ENCODE peak calls at places on chromosomes 5 and 9, in five cellular contexts. K is mesenchymal stem cell; S is naive thymus-derived CD4-positive, alpha-beta T cell; A is A549; Q is brain microvascular endothelial cell. V is an unnamed sample.

GRCh38 chr9:92035146-92035545 is 80.1 kb downstream of the SPTLC1 start:
- DNase-seq in K (peak; percentile 48), S (no peak), A (no peak), Q (no peak), V (no peak)

GRCh38 chr9:130531670-130532069 is 47.7 kb upstream of the FUBP3 start:
- DNase-seq in A (no peak), K (no peak), S (no peak), Q (no peak), V (no peak)

GRCh38 chr5:148860599-148860998 is 34.2 kb downstream of the ADRB2 start:
- DNase-seq in K (no peak), S (no peak), A (no peak), Q (no peak), V (no peak)

GRCh38 chr5:177516601-177517568 is at the start of gene DDX41:
- DNase-seq in K (peak; percentile 99), A (peak; percentile 99), Q (peak; percentile 98), S (peak; percentile 95), V (peak; percentile 99)

GRCh38 chr9:136961279-136962065 is 9.4 kb downstream of the LCN12 start:
- DNase-seq in S (no peak), K (no peak), A (no peak), Q (no peak), V (no peak)

GRCh38 chr9:126661521-126662251 is 48.0 kb downstream of the LMX1B start:
- DNase-seq in A (peak; percentile 13), Q (no peak), K (no peak), S (no peak), V (no peak)

GRCh38 chr9:129006328-129007034 is 21.6 kb downstream of the SH3GLB2 start:
- DNase-seq in Q (peak; percentile 71), A (peak; percentile 78), K (peak; percentile 75), S (peak; percentile 26), V (peak; percentile 46)

GRCh38 chr9:16794871-16795639 is 75.4 kb downstream of the BNC2 start:
- DNase-seq in K (peak; percentile 94), Q (peak; percentile 51), S (no peak), A (no peak), V (no peak)

GRCh38 chr5:135106610-135107009 is 72.6 kb upstream of the PITX1 start:
- DNase-seq in S (no peak), K (no peak), Q (no peak), A (no peak), V (no peak)

GRCh38 chr5:179377421-179378115 is 32.3 kb upstream of the ADAMTS2 start:
- DNase-seq in K (no peak), Q (no peak), S (no peak), A (no peak), V (no peak)

GRCh38 chr5:139601429-139601828 is 40.3 kb downstream of the UBE2D2 start:
- DNase-seq in S (no peak), K (no peak), Q (no peak), A (no peak), V (no peak)

GRCh38 chr5:154191467-154192261 is 1.1 kb downstream of the GALNT10 start:
- DNase-seq in K (peak; percentile 62), Q (no peak), S (peak; percentile 57), A (no peak), V (no peak)

GRCh38 chr9:107690026-107690425 is 200.5 kb upstream of the KLF4 start:
- DNase-seq in K (no peak), S (no peak), Q (no peak), A (no peak), V (no peak)

GRCh38 chr9:136052433-136052880 is 42.6 kb downstream of the NACC2 start:
- DNase-seq in A (peak; percentile 81), Q (no peak), K (no peak), S (no peak), V (no peak)

GRCh38 chr9:21570643-21571275 is 88.6 kb upstream of the IFNE start:
- DNase-seq in S (no peak), K (no peak), A (no peak), Q (no peak), V (no peak)

GRCh38 chr9:124329996-124330714 is 72.4 kb downstream of the NEK6 start:
- DNase-seq in K (no peak), A (no peak), S (no peak), Q (no peak), V (no peak)

GRCh38 chr9:127444921-127445850 is 6.0 kb downstream of the RPL12 start:
- DNase-seq in K (no peak), S (no peak), A (peak; percentile 55), Q (no peak), V (peak; percentile 19)

GRCh38 chr5:155049569-155050383 is 36.2 kb downstream of the KIF4B start:
- DNase-seq in Q (no peak), K (peak; percentile 12), S (no peak), A (peak; percentile 31), V (no peak)

GRCh38 chr5:163408311-163408923 is 29.0 kb upstream of the CCNG1 start:
- DNase-seq in Q (peak; percentile 42), A (peak; percentile 55), S (peak; percentile 51), K (peak; percentile 54), V (peak; percentile 24)

GRCh38 chr5:131386779-131387178 is 122.9 kb downstream of the CDC42SE2 start:
- DNase-seq in A (no peak), Q (no peak), S (no peak), K (peak; percentile 48), V (no peak)

GRCh38 chr5:125455041-125455440 is 708.6 kb upstream of the ZNF608 start:
- DNase-seq in K (no peak), S (no peak), Q (no peak), A (no peak), V (no peak)

GRCh38 chr9:136603216-136603615 is 57.4 kb upstream of the NOTCH1 start:
- DNase-seq in K (no peak), S (no peak), A (no peak), Q (no peak), V (no peak)

DNA sequence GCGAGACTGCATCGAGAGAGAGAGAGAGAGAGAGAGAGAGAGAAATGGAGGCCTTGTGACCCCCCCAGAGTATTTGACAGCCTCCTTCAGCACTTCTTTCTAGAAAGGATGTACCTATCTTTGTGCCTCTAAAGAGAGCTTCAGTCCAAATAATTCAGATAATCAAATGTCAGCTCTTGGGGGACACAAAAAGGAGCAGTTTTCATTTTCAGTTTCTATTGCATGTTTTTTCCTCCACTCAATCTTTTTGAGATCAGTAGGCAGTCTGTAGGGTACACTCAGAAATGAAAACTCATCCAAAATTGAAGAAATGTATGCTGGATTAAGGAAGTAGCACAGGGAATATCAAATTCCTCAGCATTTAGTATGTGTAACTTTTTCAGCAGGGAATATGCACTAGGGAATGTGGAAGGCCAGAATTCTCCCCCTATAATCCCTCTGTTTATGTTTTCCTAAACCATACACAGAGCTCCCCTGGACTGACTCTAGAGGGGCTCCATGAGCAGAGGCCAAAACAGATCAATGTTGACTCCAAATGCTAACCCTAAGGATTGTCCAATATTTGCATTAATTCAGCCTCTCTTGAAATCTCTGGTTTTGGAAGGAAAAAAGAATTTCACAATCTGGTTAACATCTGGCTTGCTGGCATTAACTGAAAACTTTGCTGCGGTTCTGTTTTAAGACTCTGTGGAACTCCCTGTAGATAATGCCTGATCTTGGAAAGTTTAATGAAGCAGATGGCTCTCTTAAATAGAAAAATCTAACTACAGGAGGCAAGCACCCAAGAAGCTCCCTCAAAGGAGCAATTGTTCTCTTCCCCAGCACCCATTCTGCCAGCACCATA is 250.0 kb downstream of the CEMIP2 start:
- DNase-seq in K (no peak), S (no peak), Q (no peak), A (no peak), V (no peak)
- H3K27ac ChIP-seq in K (no peak overlapping the region), S (no peak overlapping the region), Q (no peak overlapping the region), A (no peak overlapping the region), V (no peak overlapping the region)

DNA sequence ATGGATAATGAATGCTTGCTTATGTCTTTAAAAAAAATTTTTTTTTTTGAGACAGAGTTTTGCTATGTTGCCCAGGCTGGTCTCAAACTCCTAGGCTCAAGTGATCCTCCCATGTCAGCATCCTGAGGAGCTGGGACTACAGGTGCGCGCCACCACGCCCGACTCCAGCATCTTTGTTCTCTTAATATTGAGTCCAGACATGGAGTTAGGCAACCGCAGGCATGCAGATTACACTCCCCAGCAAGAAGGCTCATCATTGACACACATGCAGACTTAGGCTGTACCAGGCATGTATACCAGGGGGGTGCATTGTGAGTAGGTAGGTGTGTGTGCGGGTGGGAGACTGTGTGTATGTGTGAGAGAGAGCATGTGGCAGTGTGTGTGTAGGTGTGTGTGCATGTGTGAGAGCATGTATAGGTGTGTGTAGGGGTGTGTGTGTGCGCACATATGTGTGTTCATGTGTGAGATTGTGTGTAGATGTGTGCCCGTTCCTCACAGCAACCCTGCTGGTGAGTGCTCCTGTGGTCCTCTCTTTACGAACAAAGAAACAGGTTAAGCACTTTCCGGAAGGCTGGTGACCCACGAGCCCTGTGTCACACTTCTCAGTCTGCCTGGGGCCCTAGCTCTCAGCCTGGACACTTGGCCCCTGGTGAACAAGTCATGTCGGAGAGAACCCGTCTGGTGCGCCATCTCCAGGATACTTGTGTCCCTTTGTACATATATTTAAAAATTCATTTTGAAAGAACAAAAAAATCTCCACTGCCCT is 6.2 kb downstream of the OBP2B start:
- DNase-seq in A (no peak), Q (no peak), S (no peak), K (no peak), V (no peak)
- H3K27ac ChIP-seq in A (no peak overlapping the region), Q (no peak overlapping the region), S (no peak overlapping the region), K (no peak overlapping the region), V (no peak overlapping the region)

GRCh38 chr9:132993511-132993939 is 15.0 kb downstream of the GFI1B start:
- DNase-seq in A (no peak), K (no peak), Q (no peak), S (no peak), V (no peak)

GRCh38 chr9:132996526-132996925 is 18.0 kb downstream of the GFI1B start:
- DNase-seq in K (no peak), S (no peak), A (no peak), Q (no peak), V (no peak)

GRCh38 chr9:132995906-132996305 is 17.4 kb downstream of the GFI1B start:
- DNase-seq in Q (no peak), S (no peak), A (no peak), K (no peak), V (no peak)

GRCh38 chr9:132994410-132995120 is 16.1 kb downstream of the GFI1B start:
- DNase-seq in Q (peak; percentile 15), S (no peak), K (peak; percentile 43), A (peak; percentile 29), V (peak; percentile 69)

DNA sequence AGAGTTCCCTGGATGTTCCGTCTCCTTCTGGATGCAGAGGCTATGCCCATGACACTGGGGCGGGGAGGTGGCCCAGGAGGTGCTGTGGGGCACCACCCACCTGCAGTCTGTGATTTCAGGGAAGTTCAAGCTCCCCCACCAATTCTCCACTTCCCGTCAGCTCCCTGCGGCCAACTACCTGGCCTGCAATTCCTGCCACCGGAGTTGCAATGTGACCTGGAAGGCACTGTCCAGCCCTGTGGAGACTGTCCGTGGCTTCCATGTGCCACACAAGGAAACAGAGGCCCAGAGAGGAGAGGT is 16.6 kb downstream of the GFI1B start:
- DNase-seq in Q (no peak), K (no peak), S (no peak), A (no peak), V (no peak)
- H3K27ac ChIP-seq in Q (no peak overlapping the region), K (no peak overlapping the region), S (no peak overlapping the region), A (no peak overlapping the region), V (no peak overlapping the region)

GRCh38 chr9:96088510-96088909 is 213.0 kb downstream of the ERCC6L2 start:
- DNase-seq in A (no peak), Q (no peak), S (no peak), K (no peak), V (no peak)

GRCh38 chr9:96087669-96088299 is 212.3 kb downstream of the ERCC6L2 start:
- DNase-seq in Q (no peak), S (no peak), K (no peak), A (peak; percentile 89), V (no peak)

GRCh38 chr9:96085536-96086143 is 210.1 kb downstream of the ERCC6L2 start:
- DNase-seq in A (no peak), K (no peak), S (no peak), Q (no peak), V (no peak)

GRCh38 chr9:96089425-96089824 is 212.6 kb downstream of the HSD17B3 start:
- DNase-seq in S (no peak), K (no peak), A (no peak), Q (no peak), V (no peak)

GRCh38 chr9:96086936-96087582 is 211.6 kb downstream of the ERCC6L2 start:
- DNase-seq in K (no peak), Q (no peak), A (peak; percentile 24), S (no peak), V (no peak)
- H3K27ac ChIP-seq in K (no peak overlapping the region), Q (no peak overlapping the region), A (peak overlapping the region; percentile 76), S (no peak overlapping the region), V (no peak overlapping the region)